ENCODE peak calls at places on chromosome 20, in five cellular contexts. X is fibroblast of lung, O is breast epithelium, A is fibroblast of pulmonary artery, K is hepatocyte. L is an unnamed sample.

GRCh38 chr20:16573011-16573965 is at the start of gene KIF16B:
- DNase-seq in X (peak), O (peak), A (peak), K (peak), L (peak)

GRCh38 chr20:32886652-32887051 is 27.9 kb downstream of the EFCAB8 start:
- DNase-seq in X (no peak), O (no peak), A (no peak), K (no peak), L (no peak)

GRCh38 chr20:1702288-1702687 is 44.7 kb upstream of the SIRPG start:
- DNase-seq in X (peak), O (no peak), A (no peak), K (no peak), L (no peak)

GRCh38 chr20:14832630-14833029 is 495.2 kb upstream of the FLRT3 start:
- DNase-seq in X (no peak), O (no peak), A (no peak), K (no peak), L (no peak)

GRCh38 chr20:53949319-53949839 is 121.0 kb downstream of the BCAS1 start:
- DNase-seq in X (peak), O (no peak), A (peak), K (no peak), L (peak)

GRCh38 chr20:44572551-44573500 is 9.6 kb upstream of the PKIG start:
- DNase-seq in X (peak), O (peak), A (peak), K (peak), L (no peak)

GRCh38 chr20:21901470-21902275 is 196.2 kb downstream of the PAX1 start:
- DNase-seq in X (no peak), O (no peak), A (no peak), K (peak), L (no peak)

GRCh38 chr20:38426006-38426405 is 9.1 kb downstream of the SNHG17 start:
- DNase-seq in X (peak), O (no peak), A (peak), K (peak), L (no peak)

GRCh38 chr20:20603339-20603990 is 109.0 kb downstream of the RALGAPA2 start:
- DNase-seq in X (no peak), O (no peak), A (no peak), K (no peak), L (no peak)

GRCh38 chr20:16864069-16864468 is 115.9 kb downstream of the OTOR start:
- DNase-seq in X (peak), O (no peak), A (peak), K (peak), L (no peak)

GRCh38 chr20:44549123-44549522 is 27.3 kb upstream of the SERINC3 start:
- DNase-seq in X (no peak), O (no peak), A (peak), K (no peak), L (no peak)

GRCh38 chr20:52481443-52481842 is 289.9 kb upstream of the ZFP64 start:
- DNase-seq in X (no peak), O (no peak), A (peak), K (peak), L (no peak)

GRCh38 chr20:24382775-24383174 is 86.7 kb upstream of the SYNDIG1 start:
- DNase-seq in X (no peak), O (no peak), A (no peak), K (peak), L (no peak)

GRCh38 chr20:1567392-1568165 is 10.1 kb upstream of the SIRPD start:
- DNase-seq in X (peak), O (no peak), A (peak), K (peak), L (no peak)

GRCh38 chr20:25537890-25538289 is 47.4 kb downstream of the NINL start:
- DNase-seq in X (no peak), O (no peak), A (no peak), K (no peak), L (no peak)

GRCh38 chr20:25541676-25542075 is 43.7 kb downstream of the NINL start:
- DNase-seq in X (peak), O (no peak), A (peak), K (no peak), L (no peak)

GRCh38 chr20:25539742-25540201 is 45.6 kb downstream of the NINL start:
- DNase-seq in X (peak), O (no peak), A (peak), K (no peak), L (no peak)

GRCh38 chr20:25538838-25539665 is 46.3 kb downstream of the NINL start:
- DNase-seq in X (no peak), O (no peak), A (no peak), K (no peak), L (no peak)

GRCh38 chr20:25540273-25540672 is 45.1 kb downstream of the NINL start:
- DNase-seq in X (peak), O (no peak), A (peak), K (no peak), L (no peak)
- H3K4me3 ChIP-seq in X (peak), O (peak), A (peak), K (no peak), L (peak)

GRCh38 chr20:62570897-62571666 is 71.2 kb upstream of the SLCO4A1 start:
- DNase-seq in X (no peak), O (no peak), A (no peak), K (no peak), L (no peak)

GRCh38 chr20:62569615-62570014 is 72.7 kb upstream of the SLCO4A1 start:
- DNase-seq in X (no peak), O (no peak), A (no peak), K (no peak), L (no peak)

GRCh38 chr20:62572980-62573379 is 69.3 kb upstream of the SLCO4A1 start:
- DNase-seq in X (no peak), O (no peak), A (no peak), K (no peak), L (no peak)

GRCh38 chr20:62570403-62570802 is 71.9 kb upstream of the SLCO4A1 start:
- DNase-seq in X (no peak), O (no peak), A (no peak), K (no peak), L (no peak)

GRCh38 chr20:62571667-62572344 is 70.5 kb upstream of the SLCO4A1 start:
- DNase-seq in X (no peak), O (no peak), A (no peak), K (no peak), L (no peak)
- TF ChIP-seq CTCF in X (no peak), O (no peak), A (no peak), K (no peak), L (no peak)

DNA sequence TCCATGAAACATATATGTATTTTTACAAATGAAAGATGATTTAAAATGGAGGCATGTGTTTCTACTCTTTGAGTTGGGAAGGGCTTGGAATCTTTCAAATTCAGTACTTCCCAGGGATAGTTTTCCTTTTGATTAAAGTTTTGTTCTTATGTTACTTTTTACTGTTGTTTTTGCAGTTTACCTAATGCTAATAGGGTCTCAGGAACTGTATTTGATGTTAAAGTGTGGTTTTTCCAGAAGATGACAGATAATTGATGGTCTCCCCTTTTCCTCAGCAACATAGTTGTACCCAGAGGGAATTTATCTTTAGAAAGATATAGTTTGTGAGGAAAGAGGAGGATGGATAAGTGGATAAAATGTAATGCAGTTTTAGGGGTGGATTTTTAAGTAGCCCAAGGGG is 42.1 kb downstream of the GNAS start:
- DNase-seq in X (no peak), O (no peak), A (no peak), K (no peak), L (no peak)
- H3K4me3 ChIP-seq in X (peak), O (no peak), A (peak), K (peak), L (peak)

GRCh38 chr20:62137092-62137384 is 6.2 kb downstream of the PSMA7 start:
- DNase-seq in X (no peak), O (no peak), A (no peak), K (no peak), L (no peak)
- TF ChIP-seq CTCF in X (no peak), O (no peak), A (no peak), K (no peak), L (peak)

DNA sequence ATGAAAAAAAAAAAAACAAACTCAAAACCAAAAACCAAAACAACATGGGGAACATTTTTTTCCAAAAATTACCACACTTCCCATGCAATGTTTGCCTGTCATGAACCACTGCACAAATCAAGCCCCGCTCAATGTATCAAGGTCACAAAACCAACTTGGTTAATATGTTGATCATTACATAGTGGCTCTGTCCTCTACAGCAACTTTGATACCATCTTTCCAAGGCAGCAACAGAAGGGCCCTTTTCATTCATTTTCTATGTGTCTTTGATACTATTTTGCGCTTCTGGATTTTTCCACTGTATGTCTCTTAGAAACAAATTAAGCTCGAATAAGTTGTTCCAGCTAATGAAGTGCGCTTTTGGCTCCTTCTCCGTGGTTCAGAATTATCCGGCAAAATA is 1.5 kb downstream of the ZHX3 start:
- DNase-seq in X (no peak), O (no peak), A (no peak), K (no peak), L (no peak)
- H3K4me3 ChIP-seq in X (peak), O (peak), A (peak), K (peak), L (peak)

GRCh38 chr20:46307999-46308257 is 370 bp downstream of the CDH22 start:
- DNase-seq in X (no peak), O (no peak), A (no peak), K (no peak), L (no peak)

GRCh38 chr20:46311039-46311650 is 2.8 kb upstream of the CDH22 start:
- DNase-seq in X (no peak), O (no peak), A (no peak), K (no peak), L (no peak)

GRCh38 chr20:46311719-46312074 is 3.4 kb upstream of the CDH22 start:
- DNase-seq in X (no peak), O (no peak), A (no peak), K (no peak), L (no peak)

GRCh38 chr20:46308258-46309157 is at the start of gene CDH22:
- DNase-seq in X (peak), O (no peak), A (peak), K (peak), L (no peak)

GRCh38 chr20:46309945-46310344 is 1.6 kb upstream of the CDH22 start:
- DNase-seq in X (no peak), O (no peak), A (no peak), K (no peak), L (no peak)
- TF ChIP-seq CTCF in X (no peak), O (no peak), A (no peak), K (no peak), L (no peak)

DNA sequence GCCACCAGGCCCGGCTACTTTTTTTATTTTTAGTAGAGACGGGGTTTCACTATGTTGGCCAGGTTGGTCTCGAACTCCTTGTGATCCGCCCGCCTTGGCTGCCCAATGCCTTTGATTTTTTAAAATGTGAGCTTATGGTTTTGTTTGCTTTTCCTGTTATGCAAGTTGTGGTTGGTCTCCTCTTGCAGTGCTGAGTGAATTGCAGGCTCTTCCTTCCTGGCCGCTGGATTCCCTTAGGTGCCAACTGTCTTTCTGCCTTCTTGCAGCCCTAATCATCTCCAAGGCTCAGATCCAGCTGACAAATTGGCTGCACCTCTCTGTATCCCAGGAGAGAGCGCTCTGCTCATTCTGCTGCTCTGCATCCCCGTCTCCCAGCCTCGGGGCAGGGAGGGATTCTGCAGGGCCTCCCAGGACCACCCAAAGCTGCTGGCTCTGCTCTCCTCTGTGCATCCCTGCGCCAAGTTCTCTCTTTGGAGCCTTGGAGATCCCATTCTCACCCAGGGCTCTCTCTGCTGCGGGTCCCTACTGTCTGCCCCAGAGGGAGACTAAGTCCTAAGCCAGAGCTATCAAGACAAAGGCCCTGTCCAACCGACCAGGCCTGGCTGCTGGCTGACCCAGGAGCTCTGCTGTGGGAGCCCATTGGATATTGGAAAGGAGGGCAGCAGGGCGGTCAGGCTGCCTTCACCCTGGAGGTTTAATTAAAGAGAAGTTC is 14.1 kb upstream of the EMILIN3 start:
- DNase-seq in X (no peak), O (no peak), A (no peak), K (no peak), L (peak)
- H3K4me3 ChIP-seq in X (no peak), O (no peak), A (no peak), K (no peak), L (no peak)

GRCh38 chr20:35269055-35269781 is 8.7 kb downstream of the MMP24OS start:
- DNase-seq in X (peak), O (peak), A (peak), K (peak), L (peak)
- TF ChIP-seq CTCF in X (peak), O (peak), A (peak), K (peak), L (peak)

DNA sequence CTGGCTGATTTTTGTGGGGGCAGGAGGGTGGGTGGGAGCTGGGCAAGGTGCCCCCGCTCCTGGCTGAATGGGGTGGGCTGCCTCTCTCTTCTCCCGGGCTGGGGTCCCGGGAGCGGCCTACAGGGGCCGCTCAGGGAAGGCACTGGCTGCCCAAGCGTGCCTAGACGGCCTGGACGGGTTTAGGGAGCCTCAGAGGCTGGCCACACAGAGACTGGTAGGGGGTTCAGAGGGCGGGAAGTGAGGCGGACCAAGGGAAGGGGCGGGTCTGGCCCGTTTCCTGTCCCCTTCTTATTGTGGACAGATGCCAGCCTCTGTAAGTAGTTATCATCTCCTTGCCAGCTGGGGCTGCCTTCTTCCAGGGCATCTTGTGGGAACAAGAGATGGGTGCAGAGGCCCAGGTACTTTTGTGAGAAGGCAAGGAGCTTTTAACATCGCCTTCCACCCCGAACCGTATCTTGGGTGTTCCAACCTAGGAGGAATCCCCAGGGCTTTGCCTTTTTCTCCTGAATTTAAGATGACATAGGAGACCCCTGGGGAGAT is 437 bp downstream of the CD40 start:
- DNase-seq in X (no peak), O (no peak), A (no peak), K (no peak), L (peak)
- H3K4me3 ChIP-seq in X (peak), O (peak), A (peak), K (no peak), L (peak)

GRCh38 chr20:60040471-60041162 is 82.4 kb downstream of the CDH26 start:
- DNase-seq in X (no peak), O (no peak), A (no peak), K (no peak), L (no peak)
- TF ChIP-seq CTCF in X (no peak), O (no peak), A (no peak), K (no peak), L (no peak)

L was measured in upper lobe of right lung.